ENCODE peak calls at places on chromosome 17, in six cellular contexts. One of them, this sample, is unnamed. For H3K4me1, the result is how much of the 10 kb centered on the place peaks cover.

GRCh38 chr17:19294443-19294842 is 57.3 kb downstream of the EPN2 start:
- DNase-seq in right atrium auricular region: no peak
- DNase-seq in uterus: no peak
- DNase-seq in psoas muscle: no peak
- DNase-seq in lower lobe of right lung: no peak
- DNase-seq in GM23248: no peak
- DNase-seq in this sample: no peak

GRCh38 chr17:67493811-67494210 is 116.7 kb downstream of the PITPNC1 start:
- DNase-seq in GM23248: no peak
- DNase-seq in right atrium auricular region: no peak
- DNase-seq in lower lobe of right lung: no peak
- DNase-seq in uterus: no peak
- DNase-seq in psoas muscle: no peak
- DNase-seq in this sample: no peak

GRCh38 chr17:72305472-72305871 is 184.7 kb downstream of the SOX9 start:
- DNase-seq in psoas muscle: no peak
- DNase-seq in uterus: no peak
- DNase-seq in right atrium auricular region: no peak
- DNase-seq in lower lobe of right lung: no peak
- DNase-seq in GM23248: peak
- DNase-seq in this sample: no peak

GRCh38 chr17:33055171-33055611 is 63.5 kb downstream of the SPACA3 start:
- DNase-seq in uterus: no peak
- DNase-seq in right atrium auricular region: peak
- DNase-seq in lower lobe of right lung: no peak
- DNase-seq in psoas muscle: no peak
- DNase-seq in GM23248: no peak
- DNase-seq in this sample: no peak

GRCh38 chr17:27367121-27367981 is 73.4 kb downstream of the WSB1 start:
- DNase-seq in uterus: peak
- DNase-seq in lower lobe of right lung: no peak
- DNase-seq in GM23248: no peak
- DNase-seq in psoas muscle: no peak
- DNase-seq in right atrium auricular region: no peak
- DNase-seq in this sample: no peak

GRCh38 chr17:63506627-63507026 is 16.5 kb upstream of the KCNH6 start:
- DNase-seq in psoas muscle: no peak
- DNase-seq in uterus: no peak
- DNase-seq in lower lobe of right lung: no peak
- DNase-seq in GM23248: no peak
- DNase-seq in right atrium auricular region: no peak
- DNase-seq in this sample: no peak

GRCh38 chr17:4499431-4500187 is 928 bp downstream of the SPNS2 start:
- DNase-seq in lower lobe of right lung: no peak
- DNase-seq in psoas muscle: no peak
- DNase-seq in uterus: no peak
- DNase-seq in right atrium auricular region: no peak
- DNase-seq in GM23248: no peak
- DNase-seq in this sample: no peak

GRCh38 chr17:78665385-78665951 is 88.3 kb upstream of the DNAH17 start:
- DNase-seq in right atrium auricular region: no peak
- DNase-seq in GM23248: no peak
- DNase-seq in psoas muscle: no peak
- DNase-seq in lower lobe of right lung: no peak
- DNase-seq in uterus: no peak
- DNase-seq in this sample: peak

GRCh38 chr17:72123964-72124791 is 3.4 kb downstream of the SOX9 start:
- DNase-seq in right atrium auricular region: no peak
- DNase-seq in lower lobe of right lung: no peak
- DNase-seq in psoas muscle: no peak
- DNase-seq in GM23248: no peak
- DNase-seq in uterus: no peak
- DNase-seq in this sample: no peak

GRCh38 chr17:78532922-78533640 is 44.1 kb downstream of the DNAH17 start:
- DNase-seq in uterus: no peak
- DNase-seq in psoas muscle: no peak
- DNase-seq in GM23248: peak
- DNase-seq in lower lobe of right lung: no peak
- DNase-seq in right atrium auricular region: no peak
- DNase-seq in this sample: peak

GRCh38 chr17:60354223-60354622 is 37.7 kb downstream of the USP32 start:
- DNase-seq in psoas muscle: no peak
- DNase-seq in right atrium auricular region: no peak
- DNase-seq in GM23248: peak
- DNase-seq in lower lobe of right lung: no peak
- DNase-seq in uterus: no peak
- DNase-seq in this sample: no peak

GRCh38 chr17:58504826-58505351 is 9.5 kb downstream of the MTMR4 start:
- DNase-seq in uterus: no peak
- DNase-seq in lower lobe of right lung: no peak
- DNase-seq in GM23248: no peak
- DNase-seq in right atrium auricular region: peak
- DNase-seq in psoas muscle: no peak
- DNase-seq in this sample: no peak

GRCh38 chr17:1726626-1727257 is 2.2 kb downstream of the WDR81 start:
- DNase-seq in lower lobe of right lung: no peak
- DNase-seq in GM23248: no peak
- DNase-seq in psoas muscle: peak
- DNase-seq in uterus: no peak
- DNase-seq in right atrium auricular region: no peak
- DNase-seq in this sample: no peak

GRCh38 chr17:75570034-75570676 is 17.4 kb upstream of the MYO15B start:
- DNase-seq in psoas muscle: no peak
- DNase-seq in right atrium auricular region: no peak
- DNase-seq in GM23248: no peak
- DNase-seq in lower lobe of right lung: no peak
- DNase-seq in uterus: no peak
- DNase-seq in this sample: no peak

GRCh38 chr17:75571197-75571884 is 16.3 kb upstream of the MYO15B start:
- DNase-seq in right atrium auricular region: no peak
- DNase-seq in uterus: no peak
- DNase-seq in lower lobe of right lung: peak
- DNase-seq in GM23248: no peak
- DNase-seq in psoas muscle: no peak
- DNase-seq in this sample: peak

GRCh38 chr17:75568412-75569255 is 19.0 kb upstream of the MYO15B start:
- DNase-seq in right atrium auricular region: no peak
- DNase-seq in GM23248: no peak
- DNase-seq in psoas muscle: no peak
- DNase-seq in lower lobe of right lung: no peak
- DNase-seq in uterus: no peak
- DNase-seq in this sample: no peak

GRCh38 chr17:75571885-75572215 is 15.8 kb upstream of the MYO15B start:
- DNase-seq in GM23248: no peak
- DNase-seq in right atrium auricular region: no peak
- DNase-seq in uterus: no peak
- DNase-seq in lower lobe of right lung: no peak
- DNase-seq in psoas muscle: no peak
- DNase-seq in this sample: no peak

DNA sequence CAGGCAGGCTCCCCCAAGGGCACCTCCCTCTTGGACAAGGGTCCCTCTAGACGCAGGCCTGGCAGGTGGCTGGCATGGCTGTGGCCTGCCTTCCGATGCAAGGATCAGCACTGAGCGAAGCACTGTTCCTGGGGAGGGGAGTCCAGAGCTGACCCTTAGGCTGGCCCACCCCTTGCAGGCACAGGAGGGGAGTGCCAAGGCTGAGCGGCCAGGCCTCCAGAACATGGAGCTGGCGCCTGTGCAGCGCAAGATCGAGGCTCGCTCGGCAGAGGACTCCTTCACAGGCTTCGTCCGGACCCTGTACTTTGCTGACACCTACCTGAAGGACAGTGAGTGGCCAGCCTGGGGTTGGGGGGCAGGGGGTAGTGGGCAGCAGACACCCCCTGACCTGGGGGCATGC is 16.8 kb upstream of the MYO15B start:
- DNase-seq in right atrium auricular region: no peak
- DNase-seq in uterus: no peak
- DNase-seq in GM23248: no peak
- DNase-seq in psoas muscle: no peak
- DNase-seq in lower lobe of right lung: no peak
- DNase-seq in this sample: no peak
- H3K27ac ChIP-seq in right atrium auricular region: no peak
- H3K27ac ChIP-seq in uterus: no peak
- H3K27ac ChIP-seq in GM23248: no peak
- H3K27ac ChIP-seq in psoas muscle: no peak
- H3K27ac ChIP-seq in lower lobe of right lung: peak
- H3K27ac ChIP-seq in this sample: peak

GRCh38 chr17:50837980-50838954 is 2.9 kb downstream of the WFIKKN2 start:
- DNase-seq in right atrium auricular region: no peak
- DNase-seq in uterus: no peak
- DNase-seq in GM23248: no peak
- DNase-seq in psoas muscle: no peak
- DNase-seq in lower lobe of right lung: no peak
- DNase-seq in this sample: no peak
- H3K4me1 ChIP-seq in right atrium auricular region: under half
- H3K4me1 ChIP-seq in uterus: under half
- H3K4me1 ChIP-seq in GM23248: under half
- H3K4me1 ChIP-seq in psoas muscle: under half
- H3K4me1 ChIP-seq in lower lobe of right lung: under half
- H3K4me1 ChIP-seq in this sample: under half

DNA sequence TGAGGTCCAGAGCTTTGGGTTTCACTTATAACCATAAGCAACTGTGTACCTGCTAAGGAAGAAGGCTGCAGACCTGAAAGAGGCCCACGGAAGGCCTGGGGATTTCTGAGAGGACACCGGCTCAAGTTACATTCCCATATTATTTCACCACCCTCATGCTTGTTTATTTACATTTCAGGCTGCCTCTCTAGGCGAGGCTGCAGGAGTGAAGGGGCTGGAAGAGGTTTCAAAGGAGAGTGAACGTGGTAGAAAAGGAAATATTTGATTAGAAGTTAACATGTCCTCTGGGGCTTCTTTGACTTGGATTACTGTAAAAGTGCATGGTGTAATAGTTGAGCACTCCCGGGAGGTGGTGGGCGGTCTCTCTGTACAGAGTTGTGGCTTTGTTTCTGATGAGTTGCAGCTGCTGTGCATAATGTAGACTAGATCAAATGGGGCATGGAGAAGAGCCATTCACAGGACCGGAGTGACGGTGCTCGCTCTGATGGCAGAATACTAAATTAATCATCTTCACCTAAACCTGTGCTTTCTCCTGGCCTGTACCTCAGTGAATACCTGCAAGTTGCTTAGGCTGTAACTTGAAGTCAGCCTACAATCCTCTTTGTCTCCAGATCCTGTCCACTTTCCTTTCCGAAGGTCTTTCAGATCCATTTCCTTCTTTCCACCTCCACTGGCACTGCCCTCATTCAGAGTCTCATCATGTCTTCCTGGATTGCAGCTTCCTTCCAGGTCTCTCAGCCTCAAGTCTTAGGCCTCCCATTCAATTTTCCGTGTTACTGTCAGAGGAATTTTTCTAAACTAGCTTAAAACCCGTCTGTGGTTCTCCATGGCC is 1.9 kb upstream of the CPD start:
- DNase-seq in uterus: no peak
- DNase-seq in psoas muscle: no peak
- DNase-seq in right atrium auricular region: no peak
- DNase-seq in lower lobe of right lung: no peak
- DNase-seq in GM23248: peak
- DNase-seq in this sample: peak
- H3K27ac ChIP-seq in uterus: no peak
- H3K27ac ChIP-seq in psoas muscle: no peak
- H3K27ac ChIP-seq in right atrium auricular region: no peak
- H3K27ac ChIP-seq in lower lobe of right lung: peak
- H3K27ac ChIP-seq in GM23248: peak
- H3K27ac ChIP-seq in this sample: peak

GRCh38 chr17:16287563-16288027 is 65.7 kb downstream of the CENPV start:
- DNase-seq in GM23248: peak
- DNase-seq in lower lobe of right lung: no peak
- DNase-seq in right atrium auricular region: no peak
- DNase-seq in uterus: peak
- DNase-seq in psoas muscle: no peak
- DNase-seq in this sample: no peak

GRCh38 chr17:16286009-16286946 is 67.0 kb downstream of the CENPV start:
- DNase-seq in right atrium auricular region: peak
- DNase-seq in psoas muscle: peak
- DNase-seq in uterus: peak
- DNase-seq in GM23248: peak
- DNase-seq in lower lobe of right lung: peak
- DNase-seq in this sample: peak

GRCh38 chr17:16286947-16287562 is 66.2 kb downstream of the CENPV start:
- DNase-seq in uterus: peak
- DNase-seq in psoas muscle: peak
- DNase-seq in GM23248: peak
- DNase-seq in lower lobe of right lung: no peak
- DNase-seq in right atrium auricular region: no peak
- DNase-seq in this sample: no peak

GRCh38 chr17:16283705-16284104 is 66.7 kb downstream of the PIGL start:
- DNase-seq in psoas muscle: no peak
- DNase-seq in lower lobe of right lung: no peak
- DNase-seq in GM23248: peak
- DNase-seq in right atrium auricular region: no peak
- DNase-seq in uterus: no peak
- DNase-seq in this sample: no peak

DNA sequence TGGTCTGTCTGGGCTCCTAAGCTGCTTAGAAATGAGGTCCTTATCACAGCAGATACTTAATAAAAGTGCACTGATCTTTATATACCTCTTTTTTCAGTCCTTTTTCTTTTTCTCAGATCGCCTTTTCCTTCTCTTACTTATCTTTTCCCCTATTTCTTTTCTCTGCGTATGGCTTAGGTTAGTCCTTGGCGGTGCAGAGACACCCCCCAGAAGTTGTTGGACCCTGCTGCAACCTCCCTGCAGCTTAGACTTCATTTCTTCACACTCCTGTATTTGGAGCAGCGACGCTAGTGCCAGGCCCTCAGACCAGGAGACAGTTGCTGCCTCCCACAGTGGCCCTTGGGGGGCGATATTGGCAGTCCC is 67.6 kb downstream of the CENPV start:
- DNase-seq in GM23248: no peak
- DNase-seq in lower lobe of right lung: no peak
- DNase-seq in right atrium auricular region: no peak
- DNase-seq in uterus: no peak
- DNase-seq in psoas muscle: no peak
- DNase-seq in this sample: no peak
- H3K4me1 ChIP-seq in GM23248: half or more
- H3K4me1 ChIP-seq in lower lobe of right lung: under half
- H3K4me1 ChIP-seq in right atrium auricular region: under half
- H3K4me1 ChIP-seq in uterus: under half
- H3K4me1 ChIP-seq in psoas muscle: under half
- H3K4me1 ChIP-seq in this sample: under half

GRCh38 chr17:61809816-61810392 is 53.4 kb downstream of the BRIP1 start:
- DNase-seq in psoas muscle: no peak
- DNase-seq in uterus: no peak
- DNase-seq in right atrium auricular region: no peak
- DNase-seq in lower lobe of right lung: no peak
- DNase-seq in GM23248: peak
- DNase-seq in this sample: no peak
- H3K27ac ChIP-seq in psoas muscle: no peak
- H3K27ac ChIP-seq in uterus: no peak
- H3K27ac ChIP-seq in right atrium auricular region: no peak
- H3K27ac ChIP-seq in lower lobe of right lung: no peak
- H3K27ac ChIP-seq in GM23248: peak
- H3K27ac ChIP-seq in this sample: no peak

This sample was measured in upper lobe of right lung.